ENCODE peak calls at places on chromosomes 2 and 18, in four cellular contexts. R, A, H and F are unnamed samples.

GRCh38 chr2:46983065-46983801 is 67.6 kb upstream of the MCFD2 start:
- DNase-seq in R (no peak), A (peak; percentile 94), H (no peak), F (peak; percentile 56)

GRCh38 chr2:241818229-241818942 is 9.4 kb downstream of the NEU4 start:
- DNase-seq in R (no peak), A (no peak), H (no peak), F (no peak)

GRCh38 chr2:16249269-16250055 is 309.1 kb downstream of the MYCN start:
- DNase-seq in R (no peak), A (no peak), H (no peak), F (no peak)

GRCh38 chr18:3179430-3180089 is 40.2 kb downstream of the MYOM1 start:
- DNase-seq in R (no peak), A (peak; percentile 54), H (no peak), F (no peak)

GRCh38 chr2:96102596-96103387 is 13.6 kb downstream of the ADRA2B start:
- DNase-seq in R (no peak), A (no peak), H (no peak), F (no peak)

GRCh38 chr2:102109016-102109415 is 33.5 kb upstream of the IL1R1 start:
- DNase-seq in R (no peak), A (no peak), H (no peak), F (no peak)

GRCh38 chr18:33873127-33873526 is 295.1 kb downstream of the ASXL3 start:
- DNase-seq in R (no peak), A (peak; percentile 92), H (no peak), F (no peak)

GRCh38 chr2:190815223-190815622 is 65.4 kb upstream of the GLS start:
- DNase-seq in R (peak; percentile 44), A (no peak), H (no peak), F (peak; percentile 69)

GRCh38 chr2:229610871-229611270 is 103.5 kb downstream of the DNER start:
- DNase-seq in R (no peak), A (no peak), H (no peak), F (no peak)

GRCh38 chr2:96427917-96428316 is 77.2 kb downstream of the NEURL3 start:
- DNase-seq in R (no peak), A (no peak), H (no peak), F (peak; percentile 97)

GRCh38 chr2:55995206-55995605 is 71.6 kb upstream of the EFEMP1 start:
- DNase-seq in R (no peak), A (no peak), H (no peak), F (no peak)

GRCh38 chr2:47870668-47871540 is 35.4 kb downstream of the FBXO11 start:
- DNase-seq in R (no peak), A (no peak), H (peak; percentile 9), F (no peak)

GRCh38 chr2:28828382-28828781 is 17.7 kb downstream of the SPDYA start:
- DNase-seq in R (no peak), A (no peak), H (no peak), F (no peak)

GRCh38 chr2:46163804-46164569 is 133.2 kb upstream of the EPAS1 start:
- DNase-seq in R (no peak), A (no peak), H (no peak), F (peak; percentile 71)

GRCh38 chr18:63236990-63237389 is 82.6 kb downstream of the BCL2 start:
- DNase-seq in R (peak; percentile 27), A (no peak), H (no peak), F (no peak)

GRCh38 chr18:26133652-26134051 is at the start of gene PSMA8:
- DNase-seq in R (no peak), A (no peak), H (no peak), F (no peak)

GRCh38 chr2:218908721-218909619 is 28.3 kb downstream of the WNT10A start:
- DNase-seq in R (peak; percentile 93), A (peak; percentile 65), H (peak; percentile 91), F (peak; percentile 92)

GRCh38 chr2:169768262-169768995 is 30.2 kb upstream of the SSB start:
- DNase-seq in R (peak; percentile 13), A (no peak), H (no peak), F (no peak)

GRCh38 chr2:45568935-45569334 is 42.1 kb downstream of the SRBD1 start:
- DNase-seq in R (no peak), A (no peak), H (no peak), F (peak; percentile 18)

GRCh38 chr2:51918113-51918512 is 886.2 kb upstream of the NRXN1 start:
- DNase-seq in R (no peak), A (no peak), H (no peak), F (no peak)

GRCh38 chr2:11662882-11663281 is 7.1 kb downstream of the NTSR2 start:
- DNase-seq in R (no peak), A (no peak), H (no peak), F (no peak)

GRCh38 chr18:41378628-41379027 is 576.4 kb upstream of the PIK3C3 start:
- DNase-seq in R (no peak), A (peak; percentile 79), H (no peak), F (peak; percentile 16)

GRCh38 chr2:20447437-20448245 is 767 bp downstream of the RHOB start:
- DNase-seq in R (peak; percentile 40), A (no peak), H (no peak), F (no peak)

GRCh38 chr18:32770651-32771168 is 2.1 kb downstream of the KLHL14 start:
- DNase-seq in R (no peak), A (peak; percentile 61), H (no peak), F (no peak)